ENCODE peak calls at places on chromosomes 11 and 22, in seven cellular contexts. One of them, this sample, is unnamed.

GRCh38 chr11:101497292-101497691 is 86.5 kb downstream of the TRPC6 start:
- DNase-seq in neuronal stem cell: no peak
- DNase-seq in IMR-90: peak
- DNase-seq in trophoblast cell: peak
- DNase-seq in H9: no peak
- DNase-seq in mesenchymal stem cell: no peak
- DNase-seq in H1: no peak
- DNase-seq in this sample: no peak

GRCh38 chr22:49305215-49305965 is 522.3 kb downstream of the BRD1 start:
- DNase-seq in neuronal stem cell: peak
- DNase-seq in IMR-90: no peak
- DNase-seq in trophoblast cell: no peak
- DNase-seq in H9: peak
- DNase-seq in mesenchymal stem cell: no peak
- DNase-seq in H1: peak
- DNase-seq in this sample: peak

GRCh38 chr22:19086417-19086816 is 35.8 kb downstream of the DGCR2 start:
- DNase-seq in neuronal stem cell: no peak
- DNase-seq in IMR-90: no peak
- DNase-seq in trophoblast cell: no peak
- DNase-seq in H9: no peak
- DNase-seq in mesenchymal stem cell: no peak
- DNase-seq in H1: no peak
- DNase-seq in this sample: no peak

GRCh38 chr11:131839326-131839725 is 468.9 kb downstream of the NTM start:
- DNase-seq in neuronal stem cell: no peak
- DNase-seq in IMR-90: no peak
- DNase-seq in trophoblast cell: no peak
- DNase-seq in H9: no peak
- DNase-seq in mesenchymal stem cell: no peak
- DNase-seq in H1: no peak
- DNase-seq in this sample: no peak

GRCh38 chr22:26835929-26836528 is 178.6 kb downstream of the MIAT start:
- DNase-seq in neuronal stem cell: peak
- DNase-seq in IMR-90: peak
- DNase-seq in trophoblast cell: peak
- DNase-seq in H9: peak
- DNase-seq in mesenchymal stem cell: peak
- DNase-seq in H1: peak
- DNase-seq in this sample: peak

GRCh38 chr11:10192036-10192435 is 102.0 kb downstream of the SBF2 start:
- DNase-seq in neuronal stem cell: no peak
- DNase-seq in IMR-90: no peak
- DNase-seq in trophoblast cell: no peak
- DNase-seq in H9: no peak
- DNase-seq in mesenchymal stem cell: no peak
- DNase-seq in H1: no peak
- DNase-seq in this sample: no peak

GRCh38 chr11:113506893-113507292 is 31.7 kb upstream of the DRD2 start:
- DNase-seq in neuronal stem cell: no peak
- DNase-seq in IMR-90: no peak
- DNase-seq in trophoblast cell: no peak
- DNase-seq in H9: no peak
- DNase-seq in mesenchymal stem cell: no peak
- DNase-seq in H1: no peak
- DNase-seq in this sample: no peak

GRCh38 chr11:14384338-14384737 is 25.4 kb upstream of the RRAS2 start:
- DNase-seq in neuronal stem cell: no peak
- DNase-seq in IMR-90: peak
- DNase-seq in trophoblast cell: no peak
- DNase-seq in H9: no peak
- DNase-seq in mesenchymal stem cell: peak
- DNase-seq in H1: no peak
- DNase-seq in this sample: no peak

GRCh38 chr22:25082096-25082495 is 117.6 kb upstream of the CRYBB3 start:
- DNase-seq in neuronal stem cell: no peak
- DNase-seq in IMR-90: no peak
- DNase-seq in trophoblast cell: no peak
- DNase-seq in H9: no peak
- DNase-seq in mesenchymal stem cell: no peak
- DNase-seq in H1: no peak
- DNase-seq in this sample: no peak

GRCh38 chr22:50293441-50294318 is 13.8 kb downstream of the PLXNB2 start:
- DNase-seq in neuronal stem cell: peak
- DNase-seq in IMR-90: peak
- DNase-seq in trophoblast cell: peak
- DNase-seq in H9: peak
- DNase-seq in mesenchymal stem cell: peak
- DNase-seq in H1: no peak
- DNase-seq in this sample: peak

GRCh38 chr11:7514099-7514725 is 413 bp downstream of the PPFIBP2 start:
- DNase-seq in neuronal stem cell: no peak
- DNase-seq in IMR-90: no peak
- DNase-seq in trophoblast cell: no peak
- DNase-seq in H9: no peak
- DNase-seq in mesenchymal stem cell: peak
- DNase-seq in H1: no peak
- DNase-seq in this sample: no peak
- H3K4ac ChIP-seq in neuronal stem cell: peak
- H3K4ac ChIP-seq in IMR-90: no peak
- H3K4ac ChIP-seq in trophoblast cell: peak
- H3K4ac ChIP-seq in H9: no peak
- H3K4ac ChIP-seq in mesenchymal stem cell: no peak
- H3K4ac ChIP-seq in H1: no peak
- H3K4ac ChIP-seq in this sample: no peak

GRCh38 chr11:42048141-42048540 is 588.7 kb upstream of the LRRC4C start:
- DNase-seq in neuronal stem cell: no peak
- DNase-seq in IMR-90: no peak
- DNase-seq in trophoblast cell: no peak
- DNase-seq in H9: no peak
- DNase-seq in mesenchymal stem cell: no peak
- DNase-seq in H1: no peak
- DNase-seq in this sample: no peak
- H3K4ac ChIP-seq in neuronal stem cell: no peak
- H3K4ac ChIP-seq in IMR-90: no peak
- H3K4ac ChIP-seq in trophoblast cell: no peak
- H3K4ac ChIP-seq in H9: no peak
- H3K4ac ChIP-seq in mesenchymal stem cell: no peak
- H3K4ac ChIP-seq in H1: no peak
- H3K4ac ChIP-seq in this sample: no peak

DNA sequence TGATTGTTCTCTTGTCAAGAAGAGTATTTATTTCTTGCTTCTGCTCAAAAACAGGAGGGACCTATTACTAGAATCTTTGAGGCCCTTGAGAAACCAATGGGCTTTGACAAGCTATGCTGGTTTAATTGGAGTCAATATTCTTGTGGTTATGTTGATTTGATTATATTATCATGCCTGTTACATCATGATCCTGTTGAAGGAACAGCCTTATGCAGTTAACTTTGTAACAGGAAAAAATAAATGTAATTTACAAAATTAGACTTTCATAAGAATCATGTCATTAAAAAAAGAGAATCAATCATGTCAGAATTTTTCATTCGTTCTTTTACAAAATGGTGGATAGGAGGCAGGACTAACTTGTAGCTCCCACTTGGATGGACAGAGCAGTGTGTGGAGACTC is 386.1 kb upstream of the DDI1 start:
- DNase-seq in neuronal stem cell: no peak
- DNase-seq in IMR-90: no peak
- DNase-seq in trophoblast cell: no peak
- DNase-seq in H9: no peak
- DNase-seq in mesenchymal stem cell: no peak
- DNase-seq in H1: no peak
- DNase-seq in this sample: no peak
- H3K4ac ChIP-seq in neuronal stem cell: no peak
- H3K4ac ChIP-seq in IMR-90: no peak
- H3K4ac ChIP-seq in trophoblast cell: no peak
- H3K4ac ChIP-seq in H9: no peak
- H3K4ac ChIP-seq in mesenchymal stem cell: no peak
- H3K4ac ChIP-seq in H1: no peak
- H3K4ac ChIP-seq in this sample: no peak

DNA sequence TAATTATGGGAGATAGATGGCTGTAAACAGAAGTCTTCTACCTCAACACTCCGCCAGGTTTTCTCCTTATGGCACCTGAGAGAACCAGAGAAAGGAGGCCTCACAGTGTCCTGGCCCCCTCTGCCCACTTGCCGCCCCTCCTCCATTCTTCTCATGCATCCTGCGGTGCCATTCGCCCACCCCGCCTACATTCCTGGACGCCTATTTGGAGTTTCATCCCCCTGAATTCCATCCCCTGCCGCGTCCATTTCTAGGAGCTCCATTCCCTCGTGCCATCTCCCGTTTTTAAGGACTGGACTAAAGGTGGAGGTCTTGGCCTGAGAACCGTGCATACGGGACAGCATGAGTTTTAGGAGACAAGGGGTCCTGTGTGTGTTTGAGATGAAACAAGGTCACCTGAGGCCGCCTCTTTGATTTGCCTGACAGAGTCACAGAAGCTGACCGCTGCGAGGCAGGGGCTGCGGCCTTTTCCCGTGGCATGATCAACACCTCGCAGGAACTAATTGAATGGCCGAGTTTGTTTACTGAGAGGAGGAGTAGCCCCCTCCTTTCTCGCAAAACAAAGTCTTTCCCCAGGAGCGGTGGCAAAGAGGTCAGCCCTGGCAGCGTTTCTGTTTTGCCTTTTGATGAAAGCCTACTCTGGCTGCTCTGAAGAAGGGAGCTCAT is 246.2 kb downstream of the ST3GAL4 start:
- DNase-seq in neuronal stem cell: peak
- DNase-seq in IMR-90: no peak
- DNase-seq in trophoblast cell: no peak
- DNase-seq in H9: no peak
- DNase-seq in mesenchymal stem cell: no peak
- DNase-seq in H1: no peak
- DNase-seq in this sample: peak
- H3K4ac ChIP-seq in neuronal stem cell: no peak
- H3K4ac ChIP-seq in IMR-90: no peak
- H3K4ac ChIP-seq in trophoblast cell: no peak
- H3K4ac ChIP-seq in H9: no peak
- H3K4ac ChIP-seq in mesenchymal stem cell: no peak
- H3K4ac ChIP-seq in H1: no peak
- H3K4ac ChIP-seq in this sample: no peak

DNA sequence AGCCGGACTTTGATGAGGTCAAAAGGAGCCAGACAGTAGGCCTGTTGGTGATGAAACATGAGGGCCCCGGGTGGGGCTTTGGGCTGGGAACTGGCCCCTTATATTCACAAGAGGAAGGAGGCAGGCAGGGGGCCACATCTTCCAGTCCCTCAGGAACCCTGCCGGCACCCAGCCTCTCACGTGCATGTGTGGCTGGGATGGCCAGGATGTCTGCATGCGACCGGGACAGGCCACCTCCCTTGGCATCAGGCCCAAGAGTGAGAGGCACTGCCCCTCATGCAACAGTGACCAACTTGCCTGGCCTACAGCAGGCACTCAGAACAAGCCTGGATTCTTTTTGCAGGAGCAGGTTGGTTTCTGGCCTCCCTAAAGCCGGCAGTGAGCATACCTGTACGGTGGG is 5.4 kb downstream of the SLC25A45 start:
- DNase-seq in neuronal stem cell: no peak
- DNase-seq in IMR-90: no peak
- DNase-seq in trophoblast cell: no peak
- DNase-seq in H9: no peak
- DNase-seq in mesenchymal stem cell: peak
- DNase-seq in H1: no peak
- DNase-seq in this sample: no peak
- H3K4ac ChIP-seq in neuronal stem cell: no peak
- H3K4ac ChIP-seq in IMR-90: no peak
- H3K4ac ChIP-seq in trophoblast cell: no peak
- H3K4ac ChIP-seq in H9: no peak
- H3K4ac ChIP-seq in mesenchymal stem cell: no peak
- H3K4ac ChIP-seq in H1: no peak
- H3K4ac ChIP-seq in this sample: no peak

DNA sequence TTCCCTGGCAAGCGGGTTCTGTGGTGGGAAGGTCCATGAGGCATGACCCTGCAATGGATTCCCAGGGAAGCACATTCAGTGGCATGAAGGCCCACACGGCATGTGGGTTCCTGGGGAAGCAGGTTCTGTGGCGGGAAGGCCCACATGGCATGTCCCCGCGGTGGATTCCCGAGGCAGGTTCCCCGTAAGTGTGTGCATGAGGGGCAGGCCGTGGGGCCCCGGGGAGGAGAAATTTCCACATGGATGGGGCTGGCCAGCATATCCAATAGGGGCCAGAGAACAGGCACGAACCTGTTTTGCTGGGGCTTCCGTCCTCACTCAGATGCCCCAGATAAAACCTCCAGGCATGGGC is 83.7 kb downstream of the PHF21B start:
- DNase-seq in neuronal stem cell: no peak
- DNase-seq in IMR-90: no peak
- DNase-seq in trophoblast cell: peak
- DNase-seq in H9: no peak
- DNase-seq in mesenchymal stem cell: no peak
- DNase-seq in H1: no peak
- DNase-seq in this sample: no peak
- H3K4ac ChIP-seq in neuronal stem cell: no peak
- H3K4ac ChIP-seq in IMR-90: no peak
- H3K4ac ChIP-seq in trophoblast cell: no peak
- H3K4ac ChIP-seq in H9: no peak
- H3K4ac ChIP-seq in mesenchymal stem cell: no peak
- H3K4ac ChIP-seq in H1: no peak
- H3K4ac ChIP-seq in this sample: no peak

GRCh38 chr22:36445158-36445668 is 36.2 kb downstream of the TXN2 start:
- DNase-seq in neuronal stem cell: no peak
- DNase-seq in IMR-90: peak
- DNase-seq in trophoblast cell: no peak
- DNase-seq in H9: no peak
- DNase-seq in mesenchymal stem cell: peak
- DNase-seq in H1: no peak
- DNase-seq in this sample: no peak
- H3K4ac ChIP-seq in neuronal stem cell: no peak
- H3K4ac ChIP-seq in IMR-90: peak
- H3K4ac ChIP-seq in trophoblast cell: no peak
- H3K4ac ChIP-seq in H9: no peak
- H3K4ac ChIP-seq in mesenchymal stem cell: peak
- H3K4ac ChIP-seq in H1: no peak
- H3K4ac ChIP-seq in this sample: no peak

This sample was measured in mesendoderm.